ENCODE peak calls at places on chromosomes 11 and 22, in seven cellular contexts. U, Q, D, W, C, N and K are unnamed samples.

GRCh38 chr11:130212431-130212961 is 52.9 kb downstream of the ST14 start:
- DNase-seq in U (peak), Q (no peak), D (peak), W (no peak), C (no peak), N (no peak), K (no peak)

GRCh38 chr11:72263363-72263762 is 19.4 kb upstream of the PHOX2A start:
- DNase-seq in U (no peak), Q (no peak), D (no peak), W (no peak), C (no peak), N (no peak), K (no peak)

GRCh38 chr11:36478700-36479329 is 31.3 kb downstream of the TRAF6 start:
- DNase-seq in U (no peak), Q (no peak), D (no peak), W (peak), C (peak), N (no peak), K (no peak)

GRCh38 chr11:43574949-43575915 is 105.3 kb upstream of the HSD17B12 start:
- DNase-seq in U (no peak), Q (peak), D (no peak), W (no peak), C (peak), N (no peak), K (no peak)

GRCh38 chr22:17368727-17369552 is at the start of gene CECR2:
- DNase-seq in U (no peak), Q (peak), D (no peak), W (no peak), C (peak), N (peak), K (no peak)

GRCh38 chr11:93291146-93291545 is 39.4 kb upstream of the DEUP1 start:
- DNase-seq in U (no peak), Q (no peak), D (no peak), W (no peak), C (no peak), N (no peak), K (no peak)

GRCh38 chr11:70128435-70128906 is 50.4 kb downstream of the ANO1 start:
- DNase-seq in U (peak), Q (no peak), D (peak), W (no peak), C (no peak), N (no peak), K (no peak)

GRCh38 chr11:35714882-35715612 is 52.5 kb downstream of the TRIM44 start:
- DNase-seq in U (no peak), Q (no peak), D (no peak), W (no peak), C (no peak), N (peak), K (no peak)

GRCh38 chr11:32033067-32033466 is 57.8 kb upstream of the RCN1 start:
- DNase-seq in U (no peak), Q (no peak), D (no peak), W (no peak), C (no peak), N (no peak), K (no peak)

GRCh38 chr11:65497141-65498041 is 1.5 kb upstream of the MALAT1 start:
- DNase-seq in U (peak), Q (peak), D (peak), W (no peak), C (peak), N (peak), K (peak)

GRCh38 chr11:72646472-72646871 is 27.8 kb downstream of the PDE2A start:
- DNase-seq in U (no peak), Q (no peak), D (no peak), W (no peak), C (no peak), N (no peak), K (no peak)

GRCh38 chr22:30371981-30372380 is 15.2 kb downstream of the CCDC157 start:
- DNase-seq in U (no peak), Q (no peak), D (no peak), W (no peak), C (no peak), N (no peak), K (no peak)

GRCh38 chr22:23760056-23760455 is 2.7 kb upstream of the C22orf15 start:
- DNase-seq in U (no peak), Q (no peak), D (no peak), W (no peak), C (no peak), N (no peak), K (no peak)

GRCh38 chr22:23847310-23847920 is 8.6 kb upstream of the DERL3 start:
- DNase-seq in U (no peak), Q (no peak), D (no peak), W (no peak), C (no peak), N (no peak), K (no peak)

GRCh38 chr22:19648419-19648929 is 65.8 kb upstream of the SEPTIN5 start:
- DNase-seq in U (no peak), Q (no peak), D (no peak), W (no peak), C (no peak), N (no peak), K (no peak)

GRCh38 chr11:122697636-122698167 is 42.2 kb downstream of the UBASH3B start:
- DNase-seq in U (no peak), Q (no peak), D (no peak), W (no peak), C (no peak), N (no peak), K (no peak)

GRCh38 chr11:133498969-133499368 is 33.3 kb downstream of the OPCML start:
- DNase-seq in U (no peak), Q (no peak), D (no peak), W (no peak), C (no peak), N (no peak), K (no peak)

GRCh38 chr11:131349368-131350086 is 20.9 kb upstream of the NTM start:
- DNase-seq in U (no peak), Q (no peak), D (no peak), W (no peak), C (no peak), N (no peak), K (no peak)

GRCh38 chr22:50348058-50348457 is 4.9 kb downstream of the PPP6R2 start:
- DNase-seq in U (no peak), Q (no peak), D (no peak), W (no peak), C (no peak), N (no peak), K (no peak)

GRCh38 chr11:134815404-134815803 is 403.4 kb upstream of the B3GAT1 start:
- DNase-seq in U (no peak), Q (no peak), D (no peak), W (no peak), C (no peak), N (no peak), K (no peak)

GRCh38 chr22:31838917-31839316 is 85.1 kb downstream of the DEPDC5 start:
- DNase-seq in U (no peak), Q (no peak), D (no peak), W (no peak), C (no peak), N (no peak), K (no peak)

GRCh38 chr11:70876685-70877084 is 375.7 kb downstream of the SHANK2 start:
- DNase-seq in U (peak), Q (no peak), D (no peak), W (no peak), C (no peak), N (no peak), K (no peak)

GRCh38 chr22:37401401-37401859 is 25.8 kb downstream of the ELFN2 start:
- DNase-seq in U (no peak), Q (no peak), D (no peak), W (no peak), C (no peak), N (no peak), K (no peak)

GRCh38 chr11:19834761-19835160 is 122.1 kb downstream of the NAV2 start:
- DNase-seq in U (no peak), Q (no peak), D (no peak), W (no peak), C (no peak), N (no peak), K (no peak)

GRCh38 chr11:70552441-70553150 is 154.3 kb downstream of the CTTN start:
- DNase-seq in U (no peak), Q (no peak), D (no peak), W (no peak), C (no peak), N (no peak), K (no peak)

GRCh38 chr11:77677138-77677537 is 39.5 kb upstream of the CLNS1A start:
- DNase-seq in U (no peak), Q (no peak), D (no peak), W (no peak), C (no peak), N (no peak), K (no peak)

GRCh38 chr22:20783844-20784723 is 10.2 kb downstream of the SERPIND1 start:
- DNase-seq in U (no peak), Q (no peak), D (no peak), W (peak), C (peak), N (peak), K (peak)

DNA sequence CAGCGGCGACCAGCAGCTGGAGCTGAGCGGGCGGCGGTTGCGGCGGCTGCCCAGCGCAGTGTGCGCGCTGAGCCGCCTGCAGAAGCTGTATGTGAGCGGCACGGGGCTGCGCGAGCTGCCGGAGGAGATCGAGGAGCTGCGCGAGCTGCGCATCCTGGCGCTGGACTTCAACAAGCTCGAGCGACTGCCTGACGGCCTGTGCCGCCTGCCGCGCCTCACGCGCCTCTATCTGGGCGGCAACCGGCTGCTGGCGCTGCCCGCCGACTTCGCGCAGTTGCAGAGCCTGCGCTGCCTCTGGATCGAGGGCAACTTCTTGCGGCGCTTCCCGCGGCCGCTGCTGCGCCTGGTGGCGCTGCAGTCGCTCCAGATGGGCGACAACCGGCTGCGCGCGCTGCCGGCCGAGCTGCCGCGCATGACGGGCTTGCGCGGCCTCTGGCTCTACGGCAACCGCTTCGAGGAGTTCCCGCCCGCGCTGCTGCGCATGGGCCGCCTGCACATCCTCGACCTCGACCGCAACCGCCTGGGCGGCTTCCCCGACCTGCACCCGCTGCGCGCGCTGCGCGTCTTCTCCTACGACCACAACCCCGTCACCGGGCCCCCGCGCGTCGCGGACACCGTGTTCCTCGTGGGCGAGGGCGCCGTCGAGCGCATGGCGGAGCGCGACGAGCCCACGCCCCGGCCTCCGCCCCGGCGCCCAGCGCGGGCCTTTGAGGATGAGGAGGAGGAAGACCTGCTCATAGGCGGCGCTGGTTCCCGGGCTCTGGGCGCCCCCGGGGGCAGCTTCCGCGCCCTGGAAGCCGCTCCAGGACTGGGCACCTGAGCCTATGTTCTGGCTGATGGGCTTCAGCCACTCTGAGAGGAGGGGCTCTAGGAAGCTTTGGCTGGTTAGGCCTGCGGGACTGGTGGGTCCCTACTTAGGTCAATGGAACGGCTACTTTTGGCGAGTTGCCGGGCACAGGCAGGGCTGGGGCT is 795 bp downstream of the LRRC10B start:
- DNase-seq in U (peak), Q (no peak), D (peak), W (no peak), C (peak), N (no peak), K (peak)
- TF ChIP-seq CTCF in U (no peak), Q (peak), D (peak), W (peak), C (peak), N (peak), K (peak)

DNA sequence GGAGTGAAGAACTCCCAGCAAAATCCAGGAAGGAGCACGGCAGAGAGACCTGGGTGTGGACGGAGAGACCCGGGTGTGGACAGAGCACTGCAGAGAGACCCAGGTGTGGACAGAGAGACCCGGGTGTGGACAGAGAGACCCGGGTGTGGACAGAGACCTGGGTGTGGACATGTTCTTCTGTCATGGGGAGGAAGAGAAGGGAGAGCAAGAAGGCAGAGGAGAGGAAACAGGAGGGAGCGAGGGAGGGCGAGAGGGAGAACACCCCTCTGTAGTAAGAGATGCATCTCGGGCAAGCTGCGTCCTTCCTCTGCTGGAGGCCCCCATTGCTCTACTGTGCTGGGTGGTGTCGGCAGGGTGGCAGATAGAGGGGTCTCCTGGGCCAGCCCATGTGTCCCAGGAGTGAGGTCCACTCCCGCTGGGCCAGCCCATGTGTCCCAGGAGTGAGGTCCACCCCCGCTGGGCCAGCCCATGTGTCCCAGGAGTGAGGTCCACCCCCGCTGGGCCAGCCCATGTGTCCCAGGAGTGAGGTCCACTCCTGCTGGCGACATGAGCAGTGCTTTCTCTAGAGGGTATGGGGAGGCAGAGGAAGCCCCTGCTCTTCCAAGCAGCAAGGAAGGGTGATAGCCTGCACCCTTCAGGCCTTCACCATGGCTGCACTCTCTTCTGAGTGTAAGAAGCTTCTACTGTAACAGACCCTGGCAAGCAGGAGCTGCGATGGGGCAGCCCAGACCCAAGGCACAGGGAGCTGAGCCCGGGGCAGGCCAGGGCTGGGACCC is 934.2 kb downstream of the BRD1 start:
- DNase-seq in U (no peak), Q (no peak), D (no peak), W (no peak), C (no peak), N (no peak), K (peak)
- TF ChIP-seq CTCF in U (no peak), Q (no peak), D (no peak), W (no peak), C (no peak), N (no peak), K (no peak)

GRCh38 chr11:235998-236773 is at the start of gene SIRT3:
- DNase-seq in U (peak), Q (peak), D (peak), W (peak), C (peak), N (peak), K (no peak)
- TF ChIP-seq CTCF in U (no peak), Q (no peak), D (peak), W (no peak), C (peak), N (peak), K (peak)

DNA sequence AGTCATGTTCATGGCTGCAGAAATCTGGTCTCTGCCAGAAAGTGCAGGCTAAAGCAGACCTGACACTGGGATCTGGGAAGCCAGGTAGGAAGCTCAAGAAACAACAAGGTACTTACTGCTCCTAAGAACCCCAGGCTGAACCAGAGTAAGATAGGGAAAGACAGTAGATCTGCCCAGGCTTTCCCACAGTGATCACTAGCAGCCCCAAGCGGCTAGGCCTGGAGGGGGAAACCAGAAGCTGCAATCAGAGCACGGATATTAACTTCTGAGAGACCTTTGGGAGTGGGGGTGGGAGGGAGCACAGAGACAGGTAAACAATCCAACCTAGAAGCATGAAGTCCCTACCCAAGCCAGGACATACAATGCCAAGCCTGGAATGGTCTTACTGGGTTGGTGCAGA is 135.2 kb upstream of the C11orf58 start:
- DNase-seq in U (no peak), Q (no peak), D (no peak), W (no peak), C (peak), N (no peak), K (no peak)
- TF ChIP-seq CTCF in U (no peak), Q (no peak), D (no peak), W (no peak), C (peak), N (no peak), K (peak)